ENCODE peak calls at places on chromosome X, in eight cellular contexts. One of them, this sample, is unnamed.

GRCh38 chrX:40772290-40772689 is 36.9 kb upstream of the MED14 start:
- DNase-seq in body of pancreas: no peak
- DNase-seq in suprapubic skin: no peak
- DNase-seq in brain microvascular endothelial cell: no peak
- DNase-seq in psoas muscle: no peak
- DNase-seq in cardiac muscle cell: no peak
- DNase-seq in MM.1S: no peak
- DNase-seq in heart left ventricle: no peak
- DNase-seq in this sample: no peak

GRCh38 chrX:10015711-10016515 is 48.8 kb downstream of the CLDN34 start:
- DNase-seq in body of pancreas: peak; percentile 40
- DNase-seq in suprapubic skin: peak; percentile 78
- DNase-seq in brain microvascular endothelial cell: no peak
- DNase-seq in psoas muscle: peak; percentile 38
- DNase-seq in cardiac muscle cell: peak; percentile 42
- DNase-seq in MM.1S: peak; percentile 16
- DNase-seq in heart left ventricle: peak; percentile 69
- DNase-seq in this sample: no peak

GRCh38 chrX:11460347-11460746 is 167.1 kb downstream of the AMELX start:
- DNase-seq in body of pancreas: no peak
- DNase-seq in suprapubic skin: no peak
- DNase-seq in brain microvascular endothelial cell: no peak
- DNase-seq in psoas muscle: no peak
- DNase-seq in cardiac muscle cell: no peak
- DNase-seq in MM.1S: no peak
- DNase-seq in heart left ventricle: no peak
- DNase-seq in this sample: no peak

GRCh38 chrX:69556094-69557011 is 52.2 kb downstream of the NALF2 start:
- DNase-seq in body of pancreas: peak; percentile 66
- DNase-seq in suprapubic skin: no peak
- DNase-seq in brain microvascular endothelial cell: peak; percentile 36
- DNase-seq in psoas muscle: no peak
- DNase-seq in cardiac muscle cell: peak; percentile 88
- DNase-seq in MM.1S: no peak
- DNase-seq in heart left ventricle: no peak
- DNase-seq in this sample: no peak

GRCh38 chrX:70262952-70263567 is 3.1 kb upstream of the P2RY4 start:
- DNase-seq in body of pancreas: peak; percentile 18
- DNase-seq in suprapubic skin: no peak
- DNase-seq in brain microvascular endothelial cell: peak; percentile 20
- DNase-seq in psoas muscle: no peak
- DNase-seq in cardiac muscle cell: peak; percentile 48
- DNase-seq in MM.1S: peak; percentile 46
- DNase-seq in heart left ventricle: no peak
- DNase-seq in this sample: peak; percentile 40

GRCh38 chrX:23631136-23631535 is 36.2 kb upstream of the PRDX4 start:
- DNase-seq in body of pancreas: no peak
- DNase-seq in suprapubic skin: no peak
- DNase-seq in brain microvascular endothelial cell: no peak
- DNase-seq in psoas muscle: no peak
- DNase-seq in cardiac muscle cell: no peak
- DNase-seq in MM.1S: no peak
- DNase-seq in heart left ventricle: no peak
- DNase-seq in this sample: no peak

GRCh38 chrX:150887906-150888465 is 10.5 kb downstream of the CD99L2 start:
- DNase-seq in body of pancreas: no peak
- DNase-seq in suprapubic skin: no peak
- DNase-seq in brain microvascular endothelial cell: peak; percentile 22
- DNase-seq in psoas muscle: no peak
- DNase-seq in cardiac muscle cell: no peak
- DNase-seq in MM.1S: no peak
- DNase-seq in heart left ventricle: no peak
- DNase-seq in this sample: no peak

GRCh38 chrX:17809273-17809672 is 51.8 kb downstream of the RAI2 start:
- DNase-seq in body of pancreas: no peak
- DNase-seq in suprapubic skin: no peak
- DNase-seq in brain microvascular endothelial cell: no peak
- DNase-seq in psoas muscle: no peak
- DNase-seq in cardiac muscle cell: no peak
- DNase-seq in MM.1S: no peak
- DNase-seq in heart left ventricle: no peak
- DNase-seq in this sample: peak; percentile 52

GRCh38 chrX:24870143-24870542 is 145.6 kb downstream of the ARX start:
- DNase-seq in body of pancreas: no peak
- DNase-seq in suprapubic skin: no peak
- DNase-seq in brain microvascular endothelial cell: peak; percentile 48
- DNase-seq in psoas muscle: no peak
- DNase-seq in cardiac muscle cell: peak; percentile 28
- DNase-seq in MM.1S: no peak
- DNase-seq in heart left ventricle: no peak
- DNase-seq in this sample: no peak

GRCh38 chrX:50211510-50211909 is 6.9 kb downstream of the CCNB3 start:
- DNase-seq in body of pancreas: no peak
- DNase-seq in suprapubic skin: no peak
- DNase-seq in brain microvascular endothelial cell: peak; percentile 21
- DNase-seq in psoas muscle: no peak
- DNase-seq in cardiac muscle cell: peak; percentile 29
- DNase-seq in MM.1S: no peak
- DNase-seq in heart left ventricle: no peak
- DNase-seq in this sample: no peak

GRCh38 chrX:153981771-153982533 is 9.4 kb downstream of the TMEM187 start:
- DNase-seq in body of pancreas: peak; percentile 61
- DNase-seq in suprapubic skin: peak; percentile 66
- DNase-seq in brain microvascular endothelial cell: no peak
- DNase-seq in psoas muscle: peak; percentile 53
- DNase-seq in cardiac muscle cell: no peak
- DNase-seq in MM.1S: peak; percentile 84
- DNase-seq in heart left ventricle: peak; percentile 54
- DNase-seq in this sample: no peak

GRCh38 chrX:40012039-40012799 is 85.5 kb downstream of the BCOR start:
- DNase-seq in body of pancreas: peak; percentile 13
- DNase-seq in suprapubic skin: peak; percentile 69
- DNase-seq in brain microvascular endothelial cell: peak; percentile 20
- DNase-seq in psoas muscle: peak; percentile 41
- DNase-seq in cardiac muscle cell: peak; percentile 65
- DNase-seq in MM.1S: no peak
- DNase-seq in heart left ventricle: peak; percentile 26
- DNase-seq in this sample: no peak

GRCh38 chrX:123525131-123525725 is 207.6 kb downstream of the THOC2 start:
- DNase-seq in body of pancreas: no peak
- DNase-seq in suprapubic skin: no peak
- DNase-seq in brain microvascular endothelial cell: peak; percentile 3
- DNase-seq in psoas muscle: no peak
- DNase-seq in cardiac muscle cell: no peak
- DNase-seq in MM.1S: no peak
- DNase-seq in heart left ventricle: no peak
- DNase-seq in this sample: no peak

GRCh38 chrX:66016905-66017658 is 22.8 kb downstream of the VSIG4 start:
- DNase-seq in body of pancreas: no peak
- DNase-seq in suprapubic skin: no peak
- DNase-seq in brain microvascular endothelial cell: no peak
- DNase-seq in psoas muscle: no peak
- DNase-seq in cardiac muscle cell: no peak
- DNase-seq in MM.1S: no peak
- DNase-seq in heart left ventricle: no peak
- DNase-seq in this sample: no peak

GRCh38 chrX:46710425-46710824 is 48.5 kb downstream of the SLC9A7 start:
- DNase-seq in body of pancreas: peak; percentile 33
- DNase-seq in suprapubic skin: no peak
- DNase-seq in brain microvascular endothelial cell: peak; percentile 36
- DNase-seq in psoas muscle: no peak
- DNase-seq in cardiac muscle cell: peak; percentile 17
- DNase-seq in MM.1S: no peak
- DNase-seq in heart left ventricle: no peak
- DNase-seq in this sample: no peak

GRCh38 chrX:69815519-69815918 is 199.6 kb downstream of the EDA start:
- DNase-seq in body of pancreas: no peak
- DNase-seq in suprapubic skin: no peak
- DNase-seq in brain microvascular endothelial cell: no peak
- DNase-seq in psoas muscle: no peak
- DNase-seq in cardiac muscle cell: no peak
- DNase-seq in MM.1S: no peak
- DNase-seq in heart left ventricle: no peak
- DNase-seq in this sample: no peak

GRCh38 chrX:120446503-120446902 is 22.6 kb downstream of the LAMP2 start:
- DNase-seq in body of pancreas: no peak
- DNase-seq in suprapubic skin: no peak
- DNase-seq in brain microvascular endothelial cell: no peak
- DNase-seq in psoas muscle: no peak
- DNase-seq in cardiac muscle cell: peak; percentile 75
- DNase-seq in MM.1S: no peak
- DNase-seq in heart left ventricle: no peak
- DNase-seq in this sample: peak; percentile 78

GRCh38 chrX:15150578-15150977 is 119.3 kb downstream of the ASB9 start:
- DNase-seq in body of pancreas: no peak
- DNase-seq in suprapubic skin: no peak
- DNase-seq in brain microvascular endothelial cell: no peak
- DNase-seq in psoas muscle: no peak
- DNase-seq in cardiac muscle cell: no peak
- DNase-seq in MM.1S: no peak
- DNase-seq in heart left ventricle: no peak
- DNase-seq in this sample: no peak

GRCh38 chrX:42720209-42720608 is 57.8 kb downstream of the PPP1R2C start:
- DNase-seq in body of pancreas: no peak
- DNase-seq in suprapubic skin: no peak
- DNase-seq in brain microvascular endothelial cell: no peak
- DNase-seq in psoas muscle: no peak
- DNase-seq in cardiac muscle cell: no peak
- DNase-seq in MM.1S: no peak
- DNase-seq in heart left ventricle: no peak
- DNase-seq in this sample: no peak

GRCh38 chrX:96002401-96002800 is 682.2 kb upstream of the DIAPH2 start:
- DNase-seq in body of pancreas: no peak
- DNase-seq in suprapubic skin: no peak
- DNase-seq in brain microvascular endothelial cell: no peak
- DNase-seq in psoas muscle: no peak
- DNase-seq in cardiac muscle cell: peak; percentile 3
- DNase-seq in MM.1S: no peak
- DNase-seq in heart left ventricle: no peak
- DNase-seq in this sample: no peak

GRCh38 chrX:93422693-93423092 is 250.7 kb downstream of the NAP1L3 start:
- DNase-seq in body of pancreas: peak; percentile 12
- DNase-seq in suprapubic skin: no peak
- DNase-seq in brain microvascular endothelial cell: no peak
- DNase-seq in psoas muscle: no peak
- DNase-seq in cardiac muscle cell: peak; percentile 4
- DNase-seq in MM.1S: peak; percentile 38
- DNase-seq in heart left ventricle: no peak
- DNase-seq in this sample: no peak

GRCh38 chrX:63561425-63561824 is 210.3 kb upstream of the SPIN4 start:
- DNase-seq in body of pancreas: no peak
- DNase-seq in suprapubic skin: no peak
- DNase-seq in brain microvascular endothelial cell: no peak
- DNase-seq in psoas muscle: no peak
- DNase-seq in cardiac muscle cell: peak; percentile 2
- DNase-seq in MM.1S: peak; percentile 6
- DNase-seq in heart left ventricle: no peak
- DNase-seq in this sample: no peak

GRCh38 chrX:16487620-16488380 is 162.2 kb upstream of the S100G start:
- DNase-seq in body of pancreas: no peak
- DNase-seq in suprapubic skin: no peak
- DNase-seq in brain microvascular endothelial cell: peak; percentile 20
- DNase-seq in psoas muscle: no peak
- DNase-seq in cardiac muscle cell: no peak
- DNase-seq in MM.1S: no peak
- DNase-seq in heart left ventricle: no peak
- DNase-seq in this sample: no peak

GRCh38 chrX:49079489-49080428 is at the start of gene WDR45:
- DNase-seq in body of pancreas: peak; percentile 77
- DNase-seq in suprapubic skin: peak; percentile 87
- DNase-seq in brain microvascular endothelial cell: peak; percentile 48
- DNase-seq in psoas muscle: peak; percentile 73
- DNase-seq in cardiac muscle cell: peak; percentile 72
- DNase-seq in MM.1S: peak; percentile 53
- DNase-seq in heart left ventricle: peak; percentile 78
- DNase-seq in this sample: no peak

GRCh38 chrX:11040976-11041375 is 70.2 kb upstream of the HCCS start:
- DNase-seq in body of pancreas: no peak
- DNase-seq in suprapubic skin: no peak
- DNase-seq in brain microvascular endothelial cell: no peak
- DNase-seq in psoas muscle: no peak
- DNase-seq in cardiac muscle cell: no peak
- DNase-seq in MM.1S: no peak
- DNase-seq in heart left ventricle: no peak
- DNase-seq in this sample: no peak

GRCh38 chrX:71547339-71547738 is 14.4 kb downstream of the OGT start:
- DNase-seq in body of pancreas: no peak
- DNase-seq in suprapubic skin: no peak
- DNase-seq in brain microvascular endothelial cell: no peak
- DNase-seq in psoas muscle: no peak
- DNase-seq in cardiac muscle cell: no peak
- DNase-seq in MM.1S: no peak
- DNase-seq in heart left ventricle: no peak
- DNase-seq in this sample: no peak
- TF ChIP-seq CTCF in body of pancreas: no peak
- TF ChIP-seq CTCF in suprapubic skin: no peak
- TF ChIP-seq CTCF in brain microvascular endothelial cell: no peak
- TF ChIP-seq CTCF in psoas muscle: no peak
- TF ChIP-seq CTCF in cardiac muscle cell: no peak
- TF ChIP-seq CTCF in MM.1S: no peak
- TF ChIP-seq CTCF in heart left ventricle: no peak
- TF ChIP-seq CTCF in this sample: no peak

GRCh38 chrX:136055651-136056221 is 70.5 kb downstream of the SLC9A6 start:
- DNase-seq in body of pancreas: peak; percentile 18
- DNase-seq in suprapubic skin: no peak
- DNase-seq in brain microvascular endothelial cell: peak; percentile 71
- DNase-seq in psoas muscle: peak; percentile 15
- DNase-seq in cardiac muscle cell: peak; percentile 78
- DNase-seq in MM.1S: no peak
- DNase-seq in heart left ventricle: peak; percentile 29
- DNase-seq in this sample: no peak
- H3K4me3 ChIP-seq in body of pancreas: no peak overlapping the region
- H3K4me3 ChIP-seq in suprapubic skin: no peak overlapping the region
- H3K4me3 ChIP-seq in brain microvascular endothelial cell: no peak overlapping the region
- H3K4me3 ChIP-seq in psoas muscle: peak overlapping the region; percentile 16
- H3K4me3 ChIP-seq in cardiac muscle cell: no peak overlapping the region
- H3K4me3 ChIP-seq in MM.1S: no peak overlapping the region
- H3K4me3 ChIP-seq in heart left ventricle: no peak overlapping the region
- H3K4me3 ChIP-seq in this sample: no peak overlapping the region

GRCh38 chrX:19593684-19594083 is 78.4 kb upstream of the MAP3K15 start:
- DNase-seq in body of pancreas: peak; percentile 4
- DNase-seq in suprapubic skin: no peak
- DNase-seq in brain microvascular endothelial cell: peak; percentile 16
- DNase-seq in psoas muscle: no peak
- DNase-seq in cardiac muscle cell: peak; percentile 69
- DNase-seq in MM.1S: peak; percentile 42
- DNase-seq in heart left ventricle: no peak
- DNase-seq in this sample: no peak
- TF ChIP-seq CTCF in body of pancreas: peak; percentile 29
- TF ChIP-seq CTCF in suprapubic skin: peak; percentile 17
- TF ChIP-seq CTCF in brain microvascular endothelial cell: peak; percentile 51
- TF ChIP-seq CTCF in psoas muscle: peak; percentile 37
- TF ChIP-seq CTCF in cardiac muscle cell: peak; percentile 45
- TF ChIP-seq CTCF in MM.1S: peak; percentile 51
- TF ChIP-seq CTCF in heart left ventricle: peak; percentile 29
- TF ChIP-seq CTCF in this sample: peak; percentile 50

GRCh38 chrX:102155806-102156179 is at the start of gene BEX5:
- DNase-seq in body of pancreas: peak; percentile 88
- DNase-seq in suprapubic skin: peak; percentile 65
- DNase-seq in brain microvascular endothelial cell: no peak
- DNase-seq in psoas muscle: peak; percentile 40
- DNase-seq in cardiac muscle cell: no peak
- DNase-seq in MM.1S: peak; percentile 79
- DNase-seq in heart left ventricle: peak; percentile 28
- DNase-seq in this sample: peak; percentile 3

GRCh38 chrX:102154218-102154860 is 1.4 kb downstream of the BEX5 start:
- DNase-seq in body of pancreas: no peak
- DNase-seq in suprapubic skin: no peak
- DNase-seq in brain microvascular endothelial cell: no peak
- DNase-seq in psoas muscle: no peak
- DNase-seq in cardiac muscle cell: no peak
- DNase-seq in MM.1S: peak; percentile 8
- DNase-seq in heart left ventricle: no peak
- DNase-seq in this sample: no peak

GRCh38 chrX:102154900-102155805 is 624 bp downstream of the BEX5 start:
- DNase-seq in body of pancreas: peak; percentile 9
- DNase-seq in suprapubic skin: no peak
- DNase-seq in brain microvascular endothelial cell: no peak
- DNase-seq in psoas muscle: no peak
- DNase-seq in cardiac muscle cell: no peak
- DNase-seq in MM.1S: peak; percentile 37
- DNase-seq in heart left ventricle: no peak
- DNase-seq in this sample: no peak
- H3K4me3 ChIP-seq in body of pancreas: peak overlapping the region; percentile 9
- H3K4me3 ChIP-seq in suprapubic skin: peak overlapping the region; percentile 52
- H3K4me3 ChIP-seq in brain microvascular endothelial cell: peak overlapping the region; percentile 5
- H3K4me3 ChIP-seq in psoas muscle: peak overlapping the region; percentile 52
- H3K4me3 ChIP-seq in cardiac muscle cell: peak overlapping the region; percentile 42
- H3K4me3 ChIP-seq in MM.1S: peak overlapping the region; percentile 81
- H3K4me3 ChIP-seq in heart left ventricle: peak overlapping the region; percentile 41
- H3K4me3 ChIP-seq in this sample: peak overlapping the region; percentile 9

This sample was measured in LNCaP clone FGC.